ENCODE peak calls at places on chromosomes 13 and 19, in four cellular contexts. E is HT-29, T is heart left ventricle, O is non-pigmented ciliary epithelial cell. W is an unnamed sample.

GRCh38 chr13:46478641-46479040 is 74.3 kb upstream of the LRCH1 start:
- DNase-seq in E (no peak), T (no peak), O (no peak), W (no peak)

GRCh38 chr13:105773887-105774538 is 761.4 kb downstream of the EFNB2 start:
- DNase-seq in E (peak), T (no peak), O (peak), W (no peak)

GRCh38 chr19:6423499-6424189 is 967 bp downstream of the KHSRP start:
- DNase-seq in E (peak), T (no peak), O (peak), W (peak)

GRCh38 chr19:2922987-2923386 is 21.8 kb downstream of the ZNF77 start:
- DNase-seq in E (peak), T (no peak), O (no peak), W (no peak)

GRCh38 chr13:19181621-19182485 is at the start of gene TUBA3C:
- DNase-seq in E (no peak), T (no peak), O (no peak), W (no peak)

GRCh38 chr19:10560154-10560553 is 5.7 kb downstream of the KRI1 start:
- DNase-seq in E (no peak), T (no peak), O (no peak), W (no peak)

GRCh38 chr13:49806126-49806536 is 13.6 kb upstream of the KPNA3 start:
- DNase-seq in E (no peak), T (no peak), O (no peak), W (no peak)

GRCh38 chr19:19464339-19465098 is 50.8 kb downstream of the TSSK6 start:
- DNase-seq in E (peak), T (no peak), O (peak), W (no peak)

GRCh38 chr13:51816604-51817254 is 12.8 kb upstream of the DHRS12 start:
- DNase-seq in E (no peak), T (no peak), O (no peak), W (no peak)

GRCh38 chr13:31793246-31793645 is 53.9 kb downstream of the RXFP2 start:
- DNase-seq in E (peak), T (no peak), O (no peak), W (no peak)

GRCh38 chr13:31394491-31394890 is 194.7 kb downstream of the B3GLCT start:
- DNase-seq in E (no peak), T (no peak), O (no peak), W (no peak)

GRCh38 chr19:39967561-39967960 is 3.4 kb upstream of the PSMC4 start:
- DNase-seq in E (no peak), T (no peak), O (no peak), W (no peak)

GRCh38 chr19:1247747-1248453 is 483 bp upstream of the MIDN start:
- DNase-seq in E (peak), T (peak), O (no peak), W (peak)

GRCh38 chr19:40559394-40559793 is 17.3 kb upstream of the SHKBP1 start:
- DNase-seq in E (no peak), T (no peak), O (no peak), W (no peak)

GRCh38 chr19:6464070-6464873 is at the start of gene CRB3:
- DNase-seq in E (peak), T (no peak), O (no peak), W (no peak)

GRCh38 chr13:32117696-32118095 is 86.1 kb downstream of the FRY start:
- DNase-seq in E (peak), T (peak), O (no peak), W (no peak)

GRCh38 chr19:21970466-21970865 is 40.3 kb downstream of the ZNF208 start:
- DNase-seq in E (no peak), T (no peak), O (no peak), W (no peak)

GRCh38 chr13:98687319-98687718 is 65.2 kb downstream of the SLC15A1 start:
- DNase-seq in E (no peak), T (no peak), O (no peak), W (no peak)

W was measured in activated CD8-positive, alpha-beta T cell treated with anti-CD3 and anti-CD28 coated beads, Interleukin-2, amount 10 ng/mL, durations not matched to agents 7 days and 5 days.